ENCODE peak calls at places on chromosomes 7 and 10, in five cellular contexts. A is IMR-90, Y is A549, O is SK-N-SH, M is GM12878. Q is an unnamed sample.

GRCh38 chr10:108521827-108522503 is 1357.5 kb upstream of the SORCS1 start:
- DNase-seq in A (no peak), Y (no peak), O (no peak), M (no peak), Q (no peak)

GRCh38 chr7:505171-505570 is 14.5 kb downstream of the PDGFA start:
- DNase-seq in A (no peak), Y (no peak), O (no peak), M (no peak), Q (no peak)

GRCh38 chr7:105188201-105188600 is 174.2 kb downstream of the KMT2E start:
- DNase-seq in A (peak), Y (no peak), O (no peak), M (no peak), Q (no peak)

GRCh38 chr7:5709347-5709950 is 72.0 kb downstream of the RNF216 start:
- DNase-seq in A (peak), Y (no peak), O (no peak), M (no peak), Q (no peak)

GRCh38 chr10:104334965-104335650 is 3.2 kb downstream of the ITPRIP start:
- DNase-seq in A (no peak), Y (no peak), O (no peak), M (no peak), Q (no peak)

GRCh38 chr7:77455334-77455733 is 39.2 kb upstream of the GSAP start:
- DNase-seq in A (peak), Y (peak), O (no peak), M (no peak), Q (no peak)

GRCh38 chr10:31582365-31583052 is 263.5 kb downstream of the ZEB1 start:
- DNase-seq in A (peak), Y (peak), O (peak), M (no peak), Q (no peak)

GRCh38 chr7:27148776-27149641 is 1.4 kb upstream of the HOXA6 start:
- DNase-seq in A (no peak), Y (no peak), O (no peak), M (no peak), Q (no peak)

GRCh38 chr7:54349259-54349658 is 192.9 kb upstream of the VSTM2A start:
- DNase-seq in A (no peak), Y (no peak), O (no peak), M (no peak), Q (no peak)

GRCh38 chr7:132145466-132145865 is 430.8 kb downstream of the PLXNA4 start:
- DNase-seq in A (peak), Y (peak), O (no peak), M (no peak), Q (no peak)

GRCh38 chr7:155214328-155214986 is 83.2 kb upstream of the INSIG1 start:
- DNase-seq in A (no peak), Y (no peak), O (no peak), M (no peak), Q (peak)

GRCh38 chr7:80134536-80135305 is at the start of gene GNAI1:
- DNase-seq in A (peak), Y (peak), O (peak), M (no peak), Q (peak)

GRCh38 chr7:71322201-71322600 is 190.3 kb downstream of the GALNT17 start:
- DNase-seq in A (no peak), Y (no peak), O (no peak), M (no peak), Q (no peak)

GRCh38 chr7:47327698-47328391 is 254.1 kb downstream of the TNS3 start:
- DNase-seq in A (peak), Y (no peak), O (peak), M (no peak), Q (no peak)

GRCh38 chr7:127967276-127967675 is 64.0 kb downstream of the LRRC4 start:
- DNase-seq in A (no peak), Y (no peak), O (no peak), M (no peak), Q (no peak)

GRCh38 chr10:71963351-71963755 is 842 bp upstream of the CHST3 start:
- DNase-seq in A (no peak), Y (no peak), O (no peak), M (no peak), Q (no peak)

GRCh38 chr10:24873281-24873683 is 79.1 kb downstream of the PRTFDC1 start:
- DNase-seq in A (peak), Y (peak), O (no peak), M (no peak), Q (no peak)

GRCh38 chr7:13912740-13913320 is 76.6 kb downstream of the ETV1 start:
- DNase-seq in A (no peak), Y (no peak), O (peak), M (no peak), Q (no peak)

GRCh38 chr10:119655566-119656001 is 4.4 kb downstream of the BAG3 start:
- DNase-seq in A (peak), Y (peak), O (peak), M (no peak), Q (no peak)

GRCh38 chr7:127337581-127337980 is 54.9 kb downstream of the ZNF800 start:
- DNase-seq in A (no peak), Y (no peak), O (no peak), M (no peak), Q (no peak)

GRCh38 chr7:108016841-108017775 is 14.1 kb upstream of the LAMB1 start:
- DNase-seq in A (peak), Y (peak), O (peak), M (no peak), Q (no peak)

GRCh38 chr10:4766449-4766848 is 59.6 kb upstream of the AKR1E2 start:
- DNase-seq in A (peak), Y (no peak), O (no peak), M (no peak), Q (no peak)

GRCh38 chr10:112280205-112280921 is 2.8 kb upstream of the TECTB start:
- DNase-seq in A (no peak), Y (no peak), O (no peak), M (no peak), Q (no peak)

GRCh38 chr10:117132751-117133231 is 5.3 kb downstream of the VAX1 start:
- DNase-seq in A (no peak), Y (no peak), O (peak), M (no peak), Q (no peak)

GRCh38 chr7:46209611-46210170 is 288.6 kb upstream of the IGFBP3 start:
- DNase-seq in A (no peak), Y (no peak), O (no peak), M (no peak), Q (no peak)

GRCh38 chr7:116455009-116455408 is 44.5 kb upstream of the CAV2 start:
- DNase-seq in A (peak), Y (no peak), O (no peak), M (no peak), Q (no peak)

GRCh38 chr7:16526742-16527540 is at the start of gene LRRC72:
- DNase-seq in A (no peak), Y (no peak), O (no peak), M (no peak), Q (no peak)

GRCh38 chr7:64876792-64877713 is 26.0 kb upstream of the ZNF273 start:
- DNase-seq in A (no peak), Y (no peak), O (peak), M (no peak), Q (no peak)

GRCh38 chr7:8378349-8379019 is 54.9 kb upstream of the NXPH1 start:
- DNase-seq in A (no peak), Y (no peak), O (peak), M (no peak), Q (no peak)

GRCh38 chr10:127406018-127406550 is 143.0 kb upstream of the NPS start:
- DNase-seq in A (no peak), Y (no peak), O (no peak), M (no peak), Q (no peak)

GRCh38 chr10:30058111-30058510 is 1.3 kb downstream of the JCAD start:
- DNase-seq in A (no peak), Y (no peak), O (no peak), M (no peak), Q (no peak)

GRCh38 chr10:63586048-63586447 is 64.8 kb downstream of the REEP3 start:
- DNase-seq in A (no peak), Y (no peak), O (no peak), M (no peak), Q (no peak)

GRCh38 chr10:63582686-63583085 is 61.5 kb downstream of the REEP3 start:
- DNase-seq in A (no peak), Y (no peak), O (no peak), M (no peak), Q (no peak)

GRCh38 chr10:63583397-63583796 is 62.2 kb downstream of the REEP3 start:
- DNase-seq in A (no peak), Y (no peak), O (no peak), M (no peak), Q (no peak)

GRCh38 chr10:63587191-63587590 is 66.0 kb downstream of the REEP3 start:
- DNase-seq in A (no peak), Y (no peak), O (no peak), M (no peak), Q (no peak)

GRCh38 chr10:63583909-63584747 is 62.9 kb downstream of the REEP3 start:
- DNase-seq in A (no peak), Y (no peak), O (no peak), M (no peak), Q (no peak)
- TF ChIP-seq RCOR1 in A (no peak), Y (no peak), O (no peak), M (no peak), Q (no peak)

GRCh38 chr10:128922619-128923018 is 544.4 kb upstream of the MGMT start:
- DNase-seq in A (no peak), Y (no peak), O (no peak), M (no peak), Q (no peak)

GRCh38 chr10:128924918-128925317 is 542.1 kb upstream of the MGMT start:
- DNase-seq in A (no peak), Y (no peak), O (no peak), M (no peak), Q (no peak)

GRCh38 chr10:128921389-128922022 is 545.5 kb upstream of the MGMT start:
- DNase-seq in A (no peak), Y (no peak), O (no peak), M (no peak), Q (no peak)

GRCh38 chr10:128926693-128927092 is 540.3 kb upstream of the MGMT start:
- DNase-seq in A (no peak), Y (no peak), O (peak), M (no peak), Q (no peak)

GRCh38 chr10:128922172-128922571 is 544.9 kb upstream of the MGMT start:
- DNase-seq in A (no peak), Y (no peak), O (no peak), M (no peak), Q (no peak)
- TF ChIP-seq RCOR1 in A (no peak), Y (no peak), O (no peak), M (no peak), Q (no peak)

DNA sequence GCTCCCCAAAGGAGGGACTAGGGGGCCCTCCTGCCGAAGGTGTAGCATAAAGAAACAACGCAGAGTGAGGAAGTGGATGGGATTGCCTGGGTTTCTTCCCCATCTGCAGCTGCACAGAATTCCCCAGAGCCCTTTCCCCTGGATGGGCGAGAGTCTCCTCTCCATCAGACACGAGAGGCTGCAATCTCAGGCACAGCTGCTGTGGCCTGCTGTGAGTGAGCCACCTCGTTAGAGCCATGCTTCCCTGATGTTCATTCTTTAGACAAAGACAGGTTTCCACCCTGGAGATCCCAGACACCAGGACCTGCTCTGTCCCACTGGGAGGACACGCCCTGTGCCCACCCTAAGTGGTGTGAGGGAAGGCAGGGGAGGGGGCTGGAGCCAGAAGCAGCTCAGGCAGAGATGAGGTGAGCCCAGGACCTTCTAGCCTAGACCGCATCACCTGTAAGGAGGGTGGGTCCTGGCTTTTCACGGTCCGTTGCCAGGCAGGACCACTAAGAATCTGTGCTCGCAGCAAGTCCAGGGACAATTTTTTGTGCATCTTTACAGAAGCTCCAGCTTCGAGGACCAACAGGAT is 268.6 kb upstream of the TCERG1L start:
- DNase-seq in A (no peak), Y (no peak), O (no peak), M (no peak), Q (no peak)
- TF ChIP-seq RCOR1 in A (no peak), Y (no peak), O (no peak), M (no peak), Q (no peak)

GRCh38 chr10:86918022-86918471 is 39.4 kb downstream of the MMRN2 start:
- DNase-seq in A (peak), Y (no peak), O (no peak), M (no peak), Q (no peak)
- TF ChIP-seq RCOR1 in A (no peak), Y (no peak), O (no peak), M (no peak), Q (no peak)

GRCh38 chr10:124228451-124228850 is 135.1 kb upstream of the CHST15 start:
- DNase-seq in A (no peak), Y (no peak), O (no peak), M (no peak), Q (no peak)
- TF ChIP-seq RCOR1 in A (no peak), Y (no peak), O (no peak), M (no peak), Q (no peak)

GRCh38 chr10:87973635-87974034 is 110.2 kb downstream of the PTEN start:
- DNase-seq in A (peak), Y (no peak), O (no peak), M (no peak), Q (no peak)
- TF ChIP-seq RCOR1 in A (no peak), Y (no peak), O (no peak), M (no peak), Q (no peak)

DNA sequence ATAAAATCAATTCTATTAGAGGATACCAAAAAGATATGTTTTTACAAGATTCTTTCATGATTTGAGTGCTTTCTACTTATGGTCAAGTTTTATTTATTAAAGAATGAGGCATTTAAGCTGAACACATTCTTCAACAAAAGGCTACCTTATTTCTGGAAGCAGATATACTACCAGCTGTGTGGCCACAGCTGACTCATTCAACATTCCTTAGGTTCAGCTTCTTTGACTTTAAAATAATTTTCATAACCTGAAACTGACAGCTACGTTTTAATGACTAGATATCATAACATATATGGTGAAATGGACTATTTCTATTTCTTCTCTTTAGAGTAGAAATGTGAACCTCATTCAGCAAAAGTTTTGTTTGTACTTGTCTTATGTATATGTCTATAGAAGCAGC is 414.2 kb upstream of the SEMA3C start:
- DNase-seq in A (peak), Y (no peak), O (no peak), M (no peak), Q (no peak)
- TF ChIP-seq RCOR1 in A (no peak), Y (no peak), O (no peak), M (no peak), Q (no peak)

DNA sequence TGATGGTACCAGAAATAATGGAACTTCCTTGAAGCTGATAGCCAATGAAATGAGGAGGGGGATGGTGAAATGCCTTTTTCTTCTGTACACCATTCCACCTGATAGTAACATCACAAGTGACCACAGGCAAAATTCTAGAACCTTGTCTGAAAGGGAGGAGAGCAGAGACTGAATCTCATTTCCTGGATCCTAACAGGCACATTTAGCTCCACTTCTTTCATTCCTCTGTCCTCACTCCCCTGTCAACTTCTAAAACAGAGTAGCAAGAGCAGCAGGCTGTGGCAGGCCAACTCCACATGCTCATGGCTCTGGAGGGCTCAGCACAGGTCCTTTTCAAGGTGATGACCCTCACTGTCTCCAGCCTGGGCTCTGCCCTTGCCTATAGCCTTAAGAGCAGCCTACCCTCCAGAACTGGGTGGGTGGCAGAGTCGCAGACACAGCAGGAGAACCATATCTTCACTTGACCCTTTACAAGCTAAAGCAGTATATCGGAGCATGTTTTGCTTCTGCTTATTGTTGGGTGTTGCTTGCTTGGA is at the start of gene LRRC18:
- DNase-seq in A (no peak), Y (no peak), O (no peak), M (no peak), Q (no peak)
- TF ChIP-seq RCOR1 in A (no peak), Y (no peak), O (no peak), M (no peak), Q (no peak)

DNA sequence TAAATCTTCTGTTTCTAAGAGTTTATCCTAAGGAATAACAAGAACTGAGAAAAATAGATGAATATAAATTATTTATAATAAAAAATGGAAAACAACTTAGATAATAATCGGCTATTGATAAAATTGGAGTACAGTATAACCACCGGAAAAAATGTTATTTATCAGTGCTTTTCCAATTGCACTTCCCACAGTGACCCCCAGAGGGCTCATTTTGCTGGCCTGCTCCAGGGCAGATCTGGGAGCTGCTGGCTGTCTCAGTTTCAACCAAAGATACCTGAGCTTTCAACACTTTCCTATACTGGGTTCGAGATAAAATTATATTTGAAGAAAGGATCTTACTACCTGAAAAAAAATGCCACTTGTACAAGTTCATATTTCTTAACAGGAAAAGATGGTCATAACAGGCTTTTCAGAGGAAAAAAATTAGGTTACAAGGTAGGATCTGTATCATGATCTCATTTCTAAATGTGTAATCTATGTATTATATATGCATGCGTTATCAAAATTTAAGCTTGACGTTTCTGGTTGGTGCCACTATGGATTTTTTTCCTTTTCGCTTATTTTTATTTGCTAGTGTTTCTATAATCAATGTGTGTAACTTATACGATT is 165.7 kb downstream of the NPSR1 start:
- DNase-seq in A (peak), Y (peak), O (peak), M (no peak), Q (peak)
- TF ChIP-seq RCOR1 in A (no peak), Y (no peak), O (peak), M (no peak), Q (no peak)